ENCODE peak calls at places on chromosomes 5 and 9, in six cellular contexts. A is small intestine, F is prostate gland, E is adipocyte, C is psoas muscle, P is uterus. B is an unnamed sample.

GRCh38 chr9:69149321-69149807 is 24.7 kb upstream of the TJP2 start:
- DNase-seq in A (no peak), P (no peak), C (no peak), E (peak), F (no peak), B (no peak)

GRCh38 chr9:98142925-98143481 is 24.0 kb upstream of the TRIM14 start:
- DNase-seq in E (no peak), F (no peak), A (no peak), P (no peak), C (no peak), B (peak)

GRCh38 chr9:98328770-98329169 is 73.3 kb upstream of the TBC1D2 start:
- DNase-seq in F (no peak), C (no peak), P (no peak), E (no peak), A (no peak), B (no peak)

GRCh38 chr5:95861221-95861857 is 38.8 kb upstream of the GLRX start:
- DNase-seq in P (peak), F (peak), E (peak), A (no peak), C (peak), B (no peak)

GRCh38 chr9:16921855-16922254 is 51.4 kb upstream of the BNC2 start:
- DNase-seq in E (no peak), P (no peak), A (peak), F (no peak), C (no peak), B (no peak)

GRCh38 chr5:124612023-124612422 is 134.4 kb downstream of the ZNF608 start:
- DNase-seq in F (no peak), C (no peak), E (no peak), A (no peak), P (no peak), B (no peak)

GRCh38 chr9:137009938-137010732 is 13.8 kb upstream of the CLIC3 start:
- DNase-seq in P (no peak), E (no peak), F (no peak), A (no peak), C (no peak), B (no peak)

GRCh38 chr5:149063017-149063687 is at the start of gene SH3TC2:
- DNase-seq in E (peak), A (peak), F (peak), C (peak), P (no peak), B (peak)

GRCh38 chr5:119393746-119394145 is 37.9 kb downstream of the TNFAIP8 start:
- DNase-seq in P (no peak), E (peak), A (no peak), F (no peak), C (no peak), B (no peak)

GRCh38 chr5:128472032-128472431 is 66.0 kb downstream of the FBN2 start:
- DNase-seq in E (no peak), P (no peak), F (no peak), A (no peak), C (no peak), B (no peak)
- H3K4me3 ChIP-seq in E (no peak), P (no peak), F (no peak), A (no peak), C (no peak), B (no peak)

DNA sequence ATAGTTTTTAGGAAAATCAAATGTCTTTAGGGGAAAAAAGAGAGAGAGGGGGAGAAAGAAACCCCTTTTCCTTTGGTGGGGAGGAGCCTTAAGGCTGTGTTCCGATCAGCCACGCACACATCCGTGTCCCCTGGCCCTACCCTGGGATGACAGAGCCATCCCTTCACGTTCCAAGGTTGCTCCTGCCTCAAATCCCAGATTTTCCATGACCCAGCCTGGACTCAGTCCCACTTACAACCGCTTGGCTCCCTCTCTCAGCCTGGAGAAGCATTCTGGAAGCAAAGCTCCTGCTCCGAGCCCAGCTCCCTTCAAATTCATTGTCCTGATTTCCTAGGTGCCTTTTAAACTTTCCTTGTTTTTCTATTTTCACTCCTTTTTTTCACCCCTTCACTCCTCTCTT is 78.5 kb downstream of the COL27A1 start:
- DNase-seq in F (no peak), C (no peak), E (no peak), A (no peak), P (peak), B (no peak)
- H3K4me3 ChIP-seq in F (no peak), C (no peak), E (no peak), A (no peak), P (no peak), B (no peak)

GRCh38 chr9:35684921-35685320 is 4.8 kb downstream of the TPM2 start:
- DNase-seq in F (no peak), E (no peak), C (no peak), P (no peak), A (no peak), B (no peak)
- H3K4me3 ChIP-seq in F (peak), E (no peak), C (peak), P (no peak), A (no peak), B (peak)

GRCh38 chr9:92719028-92719647 is 45.5 kb downstream of the BICD2 start:
- DNase-seq in C (no peak), E (no peak), A (no peak), P (no peak), F (no peak), B (peak)

GRCh38 chr9:92715488-92716231 is 45.7 kb upstream of the IPPK start:
- DNase-seq in P (peak), A (no peak), F (no peak), E (no peak), C (no peak), B (no peak)

GRCh38 chr9:92718086-92719001 is 46.3 kb downstream of the BICD2 start:
- DNase-seq in E (no peak), A (no peak), C (no peak), P (no peak), F (no peak), B (peak)

GRCh38 chr9:92716557-92716956 is 46.6 kb upstream of the IPPK start:
- DNase-seq in A (peak), C (peak), P (peak), E (peak), F (peak), B (peak)

DNA sequence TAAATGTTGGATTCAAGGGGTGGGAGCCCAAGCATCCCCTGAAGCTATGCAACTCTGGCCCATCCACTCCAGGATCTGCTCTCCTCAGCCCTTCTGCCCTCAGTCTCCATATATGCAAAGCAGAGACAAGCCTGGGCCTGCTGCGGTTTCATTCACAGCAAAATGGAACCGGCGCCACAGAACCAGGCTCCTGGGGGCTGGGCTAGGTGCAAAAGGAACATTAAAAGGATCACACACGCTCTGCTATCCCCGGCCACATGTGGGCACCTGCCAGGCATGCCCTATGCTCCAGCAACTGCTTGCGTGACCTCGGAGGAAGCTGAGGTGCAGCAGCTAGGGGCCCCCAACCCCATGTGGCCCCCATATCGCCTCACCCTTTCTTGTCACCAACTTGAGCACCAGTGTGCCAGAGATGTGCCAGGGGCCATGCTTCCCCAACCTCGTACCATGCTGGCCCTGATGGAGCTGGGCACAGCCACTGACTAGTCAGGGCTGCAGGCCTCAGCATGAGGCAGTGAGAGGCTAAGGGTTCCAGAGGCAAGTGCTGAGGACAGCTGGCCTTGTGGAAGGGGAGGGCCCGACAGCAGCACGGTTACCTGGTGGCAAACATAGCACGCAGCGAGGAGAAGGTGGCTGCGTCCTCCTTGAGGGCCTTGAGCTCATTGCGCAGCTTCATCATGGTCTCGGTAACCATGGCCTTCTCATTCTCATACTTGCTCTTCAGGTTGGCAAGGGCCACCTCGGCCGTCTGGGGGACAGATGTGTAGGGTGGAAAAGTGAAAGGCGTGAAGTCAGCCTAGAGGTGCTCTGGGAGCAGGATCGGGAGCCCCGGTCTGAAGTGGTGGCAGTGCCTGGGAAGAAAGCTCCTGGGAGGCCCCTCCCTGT is 47.2 kb downstream of the BICD2 start:
- DNase-seq in P (no peak), C (no peak), E (no peak), A (no peak), F (no peak), B (peak)
- H3K4me3 ChIP-seq in P (no peak), C (no peak), E (no peak), A (no peak), F (no peak), B (no peak)

DNA sequence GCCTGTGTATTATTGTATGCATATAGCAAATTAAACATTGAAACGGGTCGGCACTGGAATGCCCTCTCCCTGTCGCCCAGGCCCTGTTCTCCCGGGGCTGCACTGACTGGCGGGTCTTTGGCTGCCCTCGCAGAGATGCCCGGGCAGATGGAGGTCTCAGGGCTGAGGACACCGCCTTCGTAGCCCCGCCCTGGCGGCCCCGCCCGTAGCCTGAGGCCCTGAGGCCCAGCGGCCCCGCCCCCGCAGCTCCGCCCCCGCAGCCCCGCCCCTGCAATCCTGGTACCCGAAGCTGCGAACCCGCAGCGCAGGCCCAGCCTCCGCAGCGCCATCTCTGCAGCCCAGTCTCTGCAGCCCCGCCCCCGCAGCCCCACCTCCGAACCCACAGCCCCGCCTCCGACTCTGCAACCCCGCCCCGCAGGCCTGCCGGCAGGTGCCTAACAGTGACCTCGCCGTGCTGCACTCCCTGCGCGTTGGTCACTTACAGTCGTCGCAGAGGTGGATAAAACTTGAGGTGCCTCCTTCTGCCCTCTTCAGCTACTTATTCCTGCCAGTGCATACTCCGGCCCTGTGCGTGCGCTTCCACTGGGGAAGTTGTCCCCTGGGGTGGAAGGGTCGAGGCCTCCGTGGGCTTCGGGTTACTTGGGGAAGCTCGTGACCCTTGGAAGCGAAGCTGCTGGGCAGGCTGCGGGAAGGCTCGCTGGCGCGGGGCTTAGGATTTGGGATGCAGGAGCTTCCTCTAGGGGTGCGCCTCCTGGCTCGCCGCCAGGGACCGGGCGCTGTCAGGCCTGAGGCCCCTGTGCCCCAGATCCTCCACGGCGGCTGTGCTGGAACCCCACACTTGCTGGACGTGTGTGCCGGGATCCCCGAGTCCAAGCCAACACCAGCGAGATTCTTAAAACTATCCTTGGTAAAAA is 72.3 kb downstream of the ICE1 start:
- DNase-seq in F (peak), C (peak), E (peak), A (peak), P (peak), B (peak)
- H3K4me3 ChIP-seq in F (no peak), C (peak), E (peak), A (no peak), P (peak), B (peak)

DNA sequence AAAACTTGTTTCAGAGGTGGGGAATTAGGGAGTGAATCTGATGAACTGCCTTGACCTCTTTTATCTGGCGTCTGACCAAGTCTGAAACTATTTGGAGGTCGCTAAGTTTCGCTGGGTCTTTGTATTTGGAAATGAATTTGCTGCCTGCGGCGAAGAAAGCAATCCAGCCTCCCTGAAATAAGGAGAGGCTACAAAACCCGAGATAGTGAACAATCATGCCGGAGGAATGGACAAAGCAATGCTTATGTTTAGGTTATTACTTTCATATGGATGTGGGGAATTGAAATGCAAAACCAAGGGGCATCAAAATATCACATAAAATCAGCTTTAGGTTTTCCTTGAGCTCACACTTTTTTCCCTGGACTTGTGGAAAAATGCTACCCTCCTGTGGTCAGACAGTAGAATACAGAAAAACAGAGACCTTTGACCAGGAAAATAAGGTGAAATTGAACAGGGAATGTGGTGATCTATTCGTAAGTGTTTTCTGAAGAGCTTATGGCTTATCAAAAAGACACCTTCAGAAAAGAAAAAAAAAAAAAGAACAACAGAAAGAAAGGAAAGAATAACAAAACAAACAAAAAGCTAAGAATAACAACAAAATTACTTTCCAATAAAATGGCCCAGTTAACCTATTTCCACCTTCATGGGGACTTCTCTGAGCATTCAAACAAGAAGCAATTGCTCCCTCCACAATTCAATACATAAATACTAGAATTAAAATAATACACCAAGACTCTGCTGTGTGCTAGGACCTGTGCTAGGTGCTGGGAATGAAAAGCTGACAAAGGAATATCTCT is 68.6 kb upstream of the DPYSL3 start:
- DNase-seq in E (peak), A (peak), C (no peak), P (no peak), F (no peak), B (no peak)
- H3K4me3 ChIP-seq in E (no peak), A (no peak), C (no peak), P (peak), F (no peak), B (no peak)

DNA sequence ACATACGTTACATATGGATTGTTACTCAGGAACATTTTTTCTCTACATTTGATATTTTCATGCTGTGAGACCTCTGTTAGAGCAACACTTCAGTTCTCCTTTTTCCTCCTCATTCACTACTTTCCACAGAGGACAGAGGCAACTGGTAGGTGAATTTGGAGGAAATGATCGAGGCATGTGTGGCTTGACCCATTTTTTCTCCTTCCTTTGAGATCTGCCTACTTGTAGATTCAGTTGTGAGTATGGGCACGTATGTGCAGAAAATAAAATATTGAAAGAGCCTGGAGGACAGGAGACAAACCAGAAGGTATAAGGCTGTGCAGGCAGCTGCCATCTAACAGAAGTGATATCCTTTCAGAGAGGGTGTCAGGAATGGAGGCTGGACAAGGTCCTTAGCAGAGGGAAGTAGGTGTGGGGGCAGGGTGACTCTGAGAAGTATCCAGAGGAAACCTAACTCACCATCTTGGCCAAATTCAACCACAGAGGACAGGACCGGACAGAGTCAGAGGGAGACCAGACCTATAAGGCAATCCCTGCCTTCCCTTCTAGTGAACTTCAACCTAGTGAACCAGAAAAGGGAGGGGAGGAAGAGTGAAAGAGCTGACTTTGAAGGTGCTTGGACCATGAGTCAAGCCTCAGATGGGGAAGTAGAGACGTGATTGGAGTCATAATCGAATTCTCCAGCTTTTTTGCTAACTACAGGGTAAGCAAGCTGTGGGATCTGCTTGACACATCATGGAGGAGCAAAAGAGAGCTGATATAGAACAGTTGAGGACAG is 19.0 kb upstream of the KIF2A start:
- DNase-seq in A (peak), F (no peak), E (no peak), P (no peak), C (no peak), B (peak)
- H3K4me3 ChIP-seq in A (no peak), F (no peak), E (no peak), P (no peak), C (no peak), B (no peak)

DNA sequence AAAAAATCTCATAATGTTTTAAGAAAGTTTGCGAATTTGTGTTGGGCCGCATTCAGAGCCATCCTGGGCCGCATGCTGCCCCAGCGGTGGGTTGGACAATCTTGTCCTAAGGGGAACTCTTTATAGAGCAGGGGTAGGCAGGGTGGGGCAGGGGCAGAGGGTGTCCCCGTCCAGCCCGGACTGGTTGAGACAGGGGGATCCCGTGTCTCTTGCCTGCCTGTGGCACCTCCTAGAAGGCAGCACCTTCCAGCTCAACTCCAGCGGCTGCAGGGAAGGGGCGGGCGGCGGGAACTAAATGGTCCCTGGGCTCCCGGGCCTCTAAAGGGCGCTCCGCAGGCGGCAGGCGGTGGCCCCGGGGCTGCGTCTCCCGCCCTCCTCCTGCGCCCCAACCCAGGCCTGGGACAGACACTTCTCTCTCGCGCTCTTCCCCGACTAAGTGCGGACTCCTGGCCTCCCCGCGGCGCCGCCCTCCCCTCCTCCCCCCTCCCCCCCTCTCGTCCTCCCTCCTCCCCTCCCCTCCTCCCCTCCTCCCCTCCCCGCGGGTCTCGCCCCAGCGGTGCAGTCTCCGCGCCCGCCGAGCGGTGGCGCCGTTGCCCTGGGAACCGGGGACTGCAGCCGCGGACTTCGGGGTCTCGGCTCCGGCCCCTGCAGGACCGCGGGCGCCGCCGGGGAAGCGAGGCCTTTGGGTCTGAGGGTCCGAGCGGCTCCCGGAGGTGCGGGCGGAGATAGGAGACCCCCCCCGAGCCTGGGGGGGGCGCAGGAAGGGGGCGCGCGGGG is 132.6 kb downstream of the MRPL36 start:
- DNase-seq in E (peak), C (no peak), F (peak), P (no peak), A (no peak), B (no peak)
- H3K4me3 ChIP-seq in E (no peak), C (peak), F (peak), P (peak), A (no peak), B (peak)

GRCh38 chr5:73234156-73234555 is 61.2 kb downstream of the TMEM174 start:
- DNase-seq in E (no peak), P (no peak), A (no peak), F (no peak), C (no peak), B (no peak)

GRCh38 chr5:73232266-73233041 is 59.5 kb downstream of the TMEM174 start:
- DNase-seq in F (no peak), C (no peak), A (no peak), E (no peak), P (no peak), B (no peak)

GRCh38 chr5:73231245-73231778 is 58.3 kb downstream of the TMEM174 start:
- DNase-seq in C (no peak), F (no peak), P (no peak), A (no peak), E (no peak), B (no peak)

GRCh38 chr5:73233053-73233460 is 60.1 kb downstream of the TMEM174 start:
- DNase-seq in P (no peak), C (no peak), A (no peak), F (no peak), E (no peak), B (no peak)

GRCh38 chr5:73233461-73234151 is 60.6 kb downstream of the TMEM174 start:
- DNase-seq in E (peak), P (no peak), A (no peak), C (peak), F (no peak), B (peak)
- H3K4me3 ChIP-seq in E (peak), P (peak), A (peak), C (peak), F (peak), B (peak)